ENCODE peak calls at places on chromosomes 3 and 15, in eight cellular contexts. O is brain microvascular endothelial cell, N is fibroblast of the aortic adventitia, J is BJ, S is HCT116, H is left ventricle myocardium inferior, Q is transverse colon, P is MM.1S. Y is an unnamed sample.

GRCh38 chr15:100502651-100503050 is 26.1 kb downstream of the CERS3 start:
- DNase-seq in J (no peak), N (no peak), Q (no peak), S (no peak), H (no peak), P (no peak), O (no peak), Y (no peak)

GRCh38 chr15:35624881-35625280 is 78.9 kb upstream of the DPH6 start:
- DNase-seq in S (no peak), J (peak), O (peak), N (peak), H (no peak), Q (no peak), P (no peak), Y (peak)

GRCh38 chr3:20056727-20057611 is 16.7 kb downstream of the KAT2B start:
- DNase-seq in S (no peak), J (no peak), H (no peak), O (peak), Q (no peak), P (no peak), N (peak), Y (peak)

GRCh38 chr3:190384241-190384863 is 3.6 kb upstream of the CLDN16 start:
- DNase-seq in Q (peak), H (no peak), O (peak), J (no peak), S (peak), N (peak), P (peak), Y (peak)

GRCh38 chr15:94086360-94086759 is 145.0 kb upstream of the MCTP2 start:
- DNase-seq in H (no peak), P (no peak), J (no peak), Q (no peak), N (peak), O (no peak), S (no peak), Y (peak)

GRCh38 chr3:39127296-39127906 is 19.9 kb downstream of the TTC21A start:
- DNase-seq in O (no peak), H (no peak), N (no peak), Q (no peak), J (no peak), S (no peak), P (no peak), Y (no peak)

GRCh38 chr15:25690673-25691543 is 172.2 kb downstream of the ATP10A start:
- DNase-seq in S (no peak), Q (no peak), N (peak), O (peak), P (no peak), J (peak), H (no peak), Y (peak)

GRCh38 chr3:15633159-15633558 is 31.6 kb downstream of the BTD start:
- DNase-seq in N (no peak), J (no peak), H (no peak), P (no peak), Q (no peak), O (no peak), S (no peak), Y (no peak)

GRCh38 chr3:71397046-71397445 is 186.5 kb downstream of the FOXP1 start:
- DNase-seq in S (peak), O (no peak), H (no peak), J (no peak), Q (peak), P (peak), N (peak), Y (peak)

GRCh38 chr3:112686360-112686759 is 45.4 kb upstream of the CCDC80 start:
- DNase-seq in S (no peak), P (no peak), J (no peak), Q (no peak), H (no peak), O (no peak), N (no peak), Y (no peak)

GRCh38 chr15:35755237-35755802 is 209.4 kb upstream of the DPH6 start:
- DNase-seq in Q (no peak), J (peak), N (no peak), O (no peak), P (no peak), H (no peak), S (no peak), Y (no peak)

GRCh38 chr15:80712956-80713355 is 17.8 kb downstream of the ABHD17C start:
- DNase-seq in J (no peak), H (no peak), S (no peak), N (no peak), P (no peak), O (no peak), Q (no peak), Y (no peak)

GRCh38 chr3:111236833-111237713 is 165.5 kb downstream of the NECTIN3 start:
- DNase-seq in Q (no peak), S (no peak), H (no peak), N (peak), J (peak), O (peak), P (no peak), Y (peak)

GRCh38 chr3:41592753-41593152 is 369.1 kb downstream of the ULK4 start:
- DNase-seq in O (no peak), N (no peak), J (no peak), Q (no peak), S (no peak), P (no peak), H (no peak), Y (no peak)

GRCh38 chr3:122101646-122102045 is 46.5 kb downstream of the CD86 start:
- DNase-seq in N (peak), Q (no peak), P (peak), J (no peak), H (no peak), S (peak), O (peak), Y (peak)

GRCh38 chr3:147618636-147619035 is 209.5 kb downstream of the ZIC1 start:
- DNase-seq in O (no peak), Q (no peak), H (no peak), P (no peak), S (no peak), J (no peak), N (no peak), Y (no peak)
- H3K4me3 ChIP-seq in O (no peak), Q (no peak), H (no peak), P (no peak), S (no peak), J (no peak), N (no peak), Y (no peak)

GRCh38 chr15:89749059-89749458 is 2.0 kb downstream of the MESP1 start:
- DNase-seq in Q (peak), O (no peak), P (no peak), N (no peak), S (no peak), J (no peak), H (no peak), Y (no peak)

GRCh38 chr15:89749951-89750559 is 994 bp downstream of the MESP1 start:
- DNase-seq in S (no peak), J (no peak), O (no peak), Q (peak), H (no peak), P (peak), N (no peak), Y (no peak)

GRCh38 chr15:89749526-89749925 is 1.5 kb downstream of the MESP1 start:
- DNase-seq in P (no peak), O (no peak), Q (no peak), J (no peak), S (no peak), H (no peak), N (no peak), Y (no peak)

GRCh38 chr15:89751748-89752147 is 699 bp upstream of the MESP1 start:
- DNase-seq in N (no peak), Q (no peak), P (no peak), O (no peak), J (no peak), S (no peak), H (no peak), Y (no peak)

GRCh38 chr15:89750560-89751542 is at the start of gene MESP1:
- DNase-seq in Q (peak), H (peak), J (peak), P (peak), S (peak), N (peak), O (peak), Y (peak)
- TF ChIP-seq CTCF in Q (peak), H (peak), J (peak), P (peak), S (peak), N (peak), O (peak), Y (peak)

DNA sequence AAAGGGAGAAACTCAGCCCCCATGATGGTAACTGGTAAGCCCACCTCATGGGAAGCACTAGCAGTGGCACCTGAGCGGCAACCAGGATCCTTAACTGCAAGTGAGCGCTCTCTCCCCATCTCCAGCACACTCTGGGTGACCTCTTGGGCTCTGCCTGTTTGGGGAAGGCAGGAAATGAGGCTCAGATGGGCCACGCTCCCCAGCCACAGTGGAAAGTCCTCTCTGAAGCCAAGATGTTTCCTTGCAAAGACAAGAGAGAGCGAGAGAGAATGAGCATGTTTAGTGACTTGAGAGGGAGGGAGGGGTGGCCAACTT is 289.0 kb downstream of the UACA start:
- DNase-seq in J (no peak), O (no peak), Q (no peak), N (no peak), S (no peak), H (no peak), P (no peak), Y (no peak)
- H3K4me3 ChIP-seq in J (no peak), O (no peak), Q (no peak), N (peak), S (peak), H (peak), P (no peak), Y (no peak)

GRCh38 chr3:52298147-52299098 is 10.8 kb downstream of the GLYCTK start:
- DNase-seq in N (no peak), S (no peak), J (no peak), P (no peak), O (no peak), Q (no peak), H (no peak), Y (no peak)
- TF ChIP-seq CTCF in N (no peak), S (no peak), J (no peak), P (no peak), O (peak), Q (no peak), H (no peak), Y (peak)

GRCh38 chr3:114803042-114803695 is 343.9 kb downstream of the ZBTB20 start:
- DNase-seq in O (no peak), P (no peak), Q (no peak), N (no peak), S (no peak), J (no peak), H (no peak), Y (no peak)
- H3K4me3 ChIP-seq in O (no peak), P (no peak), Q (no peak), N (no peak), S (no peak), J (no peak), H (peak), Y (no peak)

Y was measured in choroid plexus epithelial cell.